ENCODE peak calls at places on chromosome 6, in six cellular contexts. One of them, this sample, is unnamed.

GRCh38 chr6:120871416-120872261 is 462.6 kb downstream of the TBC1D32 start:
- DNase-seq in stimulated activated naive CD4-positive, alpha-beta T cell: no peak
- DNase-seq in AG04450: no peak
- DNase-seq in activated naive CD8-positive, alpha-beta T cell treated with anti-CD3 and anti-CD28 coated beads, Interleukin-2, amount 50 U/mL, for 24 hours: no peak
- DNase-seq in aorta: peak
- DNase-seq in AG08396: no peak
- DNase-seq in this sample: no peak

GRCh38 chr6:3326179-3326971 is 67.6 kb downstream of the PSMG4 start:
- DNase-seq in stimulated activated naive CD4-positive, alpha-beta T cell: no peak
- DNase-seq in AG04450: no peak
- DNase-seq in activated naive CD8-positive, alpha-beta T cell treated with anti-CD3 and anti-CD28 coated beads, Interleukin-2, amount 50 U/mL, for 24 hours: no peak
- DNase-seq in aorta: no peak
- DNase-seq in AG08396: no peak
- DNase-seq in this sample: peak

GRCh38 chr6:119183457-119183856 is 105.0 kb upstream of the FAM184A start:
- DNase-seq in stimulated activated naive CD4-positive, alpha-beta T cell: no peak
- DNase-seq in AG04450: no peak
- DNase-seq in activated naive CD8-positive, alpha-beta T cell treated with anti-CD3 and anti-CD28 coated beads, Interleukin-2, amount 50 U/mL, for 24 hours: no peak
- DNase-seq in aorta: no peak
- DNase-seq in AG08396: no peak
- DNase-seq in this sample: no peak

GRCh38 chr6:136335736-136336362 is 46.2 kb upstream of the BCLAF1 start:
- DNase-seq in stimulated activated naive CD4-positive, alpha-beta T cell: no peak
- DNase-seq in AG04450: no peak
- DNase-seq in activated naive CD8-positive, alpha-beta T cell treated with anti-CD3 and anti-CD28 coated beads, Interleukin-2, amount 50 U/mL, for 24 hours: no peak
- DNase-seq in aorta: no peak
- DNase-seq in AG08396: no peak
- DNase-seq in this sample: no peak

GRCh38 chr6:102732908-102733307 is 1339.4 kb downstream of the GRIK2 start:
- DNase-seq in stimulated activated naive CD4-positive, alpha-beta T cell: no peak
- DNase-seq in AG04450: no peak
- DNase-seq in activated naive CD8-positive, alpha-beta T cell treated with anti-CD3 and anti-CD28 coated beads, Interleukin-2, amount 50 U/mL, for 24 hours: no peak
- DNase-seq in aorta: no peak
- DNase-seq in AG08396: no peak
- DNase-seq in this sample: peak

GRCh38 chr6:124234806-124235205 is 431.1 kb downstream of the NKAIN2 start:
- DNase-seq in stimulated activated naive CD4-positive, alpha-beta T cell: no peak
- DNase-seq in AG04450: no peak
- DNase-seq in activated naive CD8-positive, alpha-beta T cell treated with anti-CD3 and anti-CD28 coated beads, Interleukin-2, amount 50 U/mL, for 24 hours: no peak
- DNase-seq in aorta: no peak
- DNase-seq in AG08396: no peak
- DNase-seq in this sample: no peak

GRCh38 chr6:45655630-45656422 is 278.1 kb upstream of the SUPT3H start:
- DNase-seq in stimulated activated naive CD4-positive, alpha-beta T cell: no peak
- DNase-seq in AG04450: peak
- DNase-seq in activated naive CD8-positive, alpha-beta T cell treated with anti-CD3 and anti-CD28 coated beads, Interleukin-2, amount 50 U/mL, for 24 hours: no peak
- DNase-seq in aorta: no peak
- DNase-seq in AG08396: peak
- DNase-seq in this sample: peak

GRCh38 chr6:22300287-22300998 is 3.6 kb upstream of the PRL start:
- DNase-seq in stimulated activated naive CD4-positive, alpha-beta T cell: no peak
- DNase-seq in AG04450: no peak
- DNase-seq in activated naive CD8-positive, alpha-beta T cell treated with anti-CD3 and anti-CD28 coated beads, Interleukin-2, amount 50 U/mL, for 24 hours: no peak
- DNase-seq in aorta: no peak
- DNase-seq in AG08396: no peak
- DNase-seq in this sample: no peak

GRCh38 chr6:130046711-130047439 is 28.5 kb downstream of the L3MBTL3 start:
- DNase-seq in stimulated activated naive CD4-positive, alpha-beta T cell: no peak
- DNase-seq in AG04450: no peak
- DNase-seq in activated naive CD8-positive, alpha-beta T cell treated with anti-CD3 and anti-CD28 coated beads, Interleukin-2, amount 50 U/mL, for 24 hours: no peak
- DNase-seq in aorta: no peak
- DNase-seq in AG08396: no peak
- DNase-seq in this sample: no peak

GRCh38 chr6:42453027-42453648 is 1.4 kb upstream of the TRERF1 start:
- DNase-seq in stimulated activated naive CD4-positive, alpha-beta T cell: peak
- DNase-seq in AG04450: peak
- DNase-seq in activated naive CD8-positive, alpha-beta T cell treated with anti-CD3 and anti-CD28 coated beads, Interleukin-2, amount 50 U/mL, for 24 hours: peak
- DNase-seq in aorta: peak
- DNase-seq in AG08396: peak
- DNase-seq in this sample: peak

GRCh38 chr6:280775-281468 is 11.4 kb upstream of the DUSP22 start:
- DNase-seq in stimulated activated naive CD4-positive, alpha-beta T cell: no peak
- DNase-seq in AG04450: no peak
- DNase-seq in activated naive CD8-positive, alpha-beta T cell treated with anti-CD3 and anti-CD28 coated beads, Interleukin-2, amount 50 U/mL, for 24 hours: no peak
- DNase-seq in aorta: peak
- DNase-seq in AG08396: no peak
- DNase-seq in this sample: no peak

GRCh38 chr6:41573268-41573667 is 27.1 kb downstream of the FOXP4 start:
- DNase-seq in stimulated activated naive CD4-positive, alpha-beta T cell: no peak
- DNase-seq in AG04450: no peak
- DNase-seq in activated naive CD8-positive, alpha-beta T cell treated with anti-CD3 and anti-CD28 coated beads, Interleukin-2, amount 50 U/mL, for 24 hours: no peak
- DNase-seq in aorta: no peak
- DNase-seq in AG08396: no peak
- DNase-seq in this sample: no peak

GRCh38 chr6:24718449-24719124 is 367 bp downstream of the C6orf62 start:
- DNase-seq in stimulated activated naive CD4-positive, alpha-beta T cell: no peak
- DNase-seq in AG04450: no peak
- DNase-seq in activated naive CD8-positive, alpha-beta T cell treated with anti-CD3 and anti-CD28 coated beads, Interleukin-2, amount 50 U/mL, for 24 hours: no peak
- DNase-seq in aorta: no peak
- DNase-seq in AG08396: no peak
- DNase-seq in this sample: no peak